ENCODE peak calls at places on chromosomes 12 and 14, in eight cellular contexts. R, E, U, P, Z, S, O and T are unnamed samples.

GRCh38 chr12:43285248-43285647 is 266.8 kb downstream of the ADAMTS20 start:
- DNase-seq in S (no peak), U (no peak), E (no peak), P (peak; percentile 87), Z (no peak), O (peak; percentile 72), R (no peak), T (peak; percentile 98)

GRCh38 chr14:89672636-89673279 is 255.7 kb upstream of the FOXN3 start:
- DNase-seq in O (no peak), R (no peak), P (peak; percentile 3), Z (no peak), U (peak; percentile 22), S (peak; percentile 57), E (no peak), T (no peak)

GRCh38 chr12:64137117-64137516 is 85.0 kb downstream of the KICS2 start:
- DNase-seq in S (no peak), O (no peak), P (peak; percentile 47), Z (no peak), R (no peak), E (no peak), U (no peak), T (peak; percentile 47)

GRCh38 chr12:111942557-111942956 is 70.4 kb downstream of the TMEM116 start:
- DNase-seq in Z (no peak), R (no peak), O (peak; percentile 16), U (peak; percentile 48), P (peak; percentile 94), E (no peak), S (no peak), T (peak; percentile 82)

GRCh38 chr12:106582264-106582591 is 576 bp upstream of the RFX4 start:
- DNase-seq in P (no peak), R (no peak), Z (no peak), S (no peak), U (no peak), E (no peak), O (no peak), T (no peak)

GRCh38 chr14:67370830-67371229 is 10.7 kb downstream of the EIF2S1 start:
- DNase-seq in E (no peak), R (no peak), P (peak; percentile 40), U (no peak), Z (no peak), S (no peak), O (no peak), T (peak; percentile 74)

GRCh38 chr12:79174656-79175055 is 310.1 kb downstream of the SYT1 start:
- DNase-seq in P (peak; percentile 70), S (no peak), E (no peak), Z (no peak), R (peak; percentile 35), U (no peak), O (peak; percentile 9), T (peak; percentile 74)

GRCh38 chr12:92745874-92746553 is 43.2 kb downstream of the PLEKHG7 start:
- DNase-seq in E (no peak), U (peak; percentile 86), S (no peak), O (peak; percentile 70), R (no peak), P (peak; percentile 98), Z (peak; percentile 87), T (peak; percentile 99)

GRCh38 chr14:74333909-74334308 is 14.4 kb upstream of the VRTN start:
- DNase-seq in S (no peak), R (no peak), E (no peak), Z (no peak), O (peak; percentile 42), U (no peak), P (no peak), T (peak; percentile 83)

GRCh38 chr14:104746951-104747481 is 5.9 kb upstream of the SIVA1 start:
- DNase-seq in U (no peak), R (no peak), O (peak; percentile 44), E (peak; percentile 54), P (peak; percentile 31), S (no peak), Z (no peak), T (no peak)

GRCh38 chr14:61203059-61203753 is 77.9 kb downstream of the TMEM30B start:
- DNase-seq in Z (no peak), P (no peak), R (no peak), O (no peak), S (no peak), U (no peak), E (no peak), T (no peak)

GRCh38 chr14:105855246-105855892 is 329.0 kb downstream of the TMEM121 start:
- DNase-seq in U (no peak), E (peak; percentile 60), P (no peak), R (no peak), Z (no peak), S (peak; percentile 7), O (no peak), T (no peak)

GRCh38 chr14:68790656-68791077 is 2.2 kb downstream of the ZFP36L1 start:
- DNase-seq in P (peak; percentile 49), S (no peak), E (no peak), Z (no peak), O (no peak), R (no peak), U (peak; percentile 31), T (no peak)

GRCh38 chr12:29591140-29592020 is 93.9 kb upstream of the OVCH1 start:
- DNase-seq in S (no peak), P (no peak), Z (peak; percentile 20), E (no peak), O (no peak), R (peak; percentile 28), U (no peak), T (peak; percentile 69)

GRCh38 chr14:64856528-64857445 is 22.9 kb downstream of the SPTB start:
- DNase-seq in Z (no peak), S (no peak), P (no peak), E (no peak), R (no peak), U (no peak), O (no peak), T (no peak)

GRCh38 chr14:52706286-52706685 is 714 bp upstream of the PSMC6 start:
- DNase-seq in E (no peak), S (no peak), O (no peak), Z (no peak), P (peak; percentile 56), U (no peak), R (peak; percentile 38), T (peak; percentile 14)

GRCh38 chr14:104867371-104868059 is 2.4 kb downstream of the CEP170B start:
- DNase-seq in R (no peak), O (no peak), P (no peak), U (no peak), S (no peak), E (peak; percentile 63), Z (no peak), T (no peak)

GRCh38 chr12:31644536-31644935 is 15.0 kb upstream of the ETFBKMT start:
- DNase-seq in R (no peak), S (no peak), Z (no peak), P (no peak), U (no peak), O (no peak), E (no peak), T (no peak)

GRCh38 chr12:30694971-30695326 is 720 bp downstream of the IPO8 start:
- DNase-seq in S (peak; percentile 50), E (peak; percentile 76), R (peak; percentile 29), O (no peak), Z (peak; percentile 29), U (peak; percentile 70), P (peak; percentile 47), T (peak; percentile 36)

GRCh38 chr14:67335781-67336180 is 23.8 kb downstream of the ATP6V1D start:
- DNase-seq in R (peak; percentile 42), P (peak; percentile 60), Z (no peak), O (no peak), U (no peak), E (no peak), S (peak; percentile 47), T (peak; percentile 41)

GRCh38 chr12:55942055-55942454 is 11.1 kb downstream of the DGKA start:
- DNase-seq in R (no peak), P (no peak), U (no peak), Z (no peak), S (no peak), O (no peak), E (no peak), T (no peak)

GRCh38 chr14:20428802-20429201 is 7.2 kb downstream of the KLHL33 start:
- DNase-seq in O (no peak), P (peak; percentile 25), Z (no peak), E (peak; percentile 41), U (no peak), R (no peak), S (peak; percentile 21), T (no peak)

GRCh38 chr12:4031703-4032291 is 158.6 kb upstream of the PARP11 start:
- DNase-seq in O (no peak), U (peak; percentile 50), P (peak; percentile 28), Z (peak; percentile 36), E (peak; percentile 79), S (no peak), R (no peak), T (peak; percentile 79)

GRCh38 chr12:95300286-95300685 is 82.7 kb downstream of the VEZT start:
- DNase-seq in O (no peak), U (no peak), Z (no peak), E (no peak), R (no peak), S (no peak), P (no peak), T (no peak)

GRCh38 chr12:58503731-58504520 is 416.4 kb downstream of the LRIG3 start:
- DNase-seq in P (no peak), E (no peak), O (no peak), S (no peak), Z (no peak), U (no peak), R (no peak), T (peak; percentile 80)

GRCh38 chr12:38385492-38385864 is 68.9 kb downstream of the ALG10B start:
- DNase-seq in U (no peak), O (no peak), E (no peak), S (no peak), R (no peak), Z (no peak), P (peak; percentile 49), T (no peak)

GRCh38 chr14:90587918-90588317 is 191.1 kb downstream of the CALM1 start:
- DNase-seq in O (no peak), Z (peak; percentile 72), E (no peak), P (no peak), S (no peak), R (no peak), U (no peak), T (no peak)

GRCh38 chr12:49093746-49094103 is 876 bp downstream of the DHH start:
- DNase-seq in E (no peak), O (no peak), P (no peak), Z (no peak), U (peak; percentile 48), S (no peak), R (no peak), T (no peak)
- H3K4me3 ChIP-seq in E (no peak overlapping the region), O (no peak overlapping the region), P (peak overlapping the region; percentile 54), Z (peak overlapping the region; percentile 52), U (no peak overlapping the region), S (peak overlapping the region; percentile 35), R (no peak overlapping the region), T (no peak overlapping the region)

GRCh38 chr12:18361431-18361830 is 100.1 kb downstream of the PIK3C2G start:
- DNase-seq in U (no peak), Z (no peak), O (no peak), S (no peak), R (no peak), P (no peak), E (no peak), T (no peak)
- TF ChIP-seq CTCF in U (no peak), Z (no peak), O (no peak), S (no peak), R (no peak), P (no peak), E (no peak), T (peak; percentile 5)

GRCh38 chr14:36519431-36520321 is at the start of gene NKX2-1:
- DNase-seq in P (no peak), Z (no peak), U (no peak), E (no peak), R (no peak), O (no peak), S (no peak), T (no peak)
- H3K4me3 ChIP-seq in P (no peak within 1 kb of the TSS), Z (peak within 1 kb of the TSS; percentile 53), U (no peak within 1 kb of the TSS), E (no peak within 1 kb of the TSS), R (no peak within 1 kb of the TSS), O (no peak within 1 kb of the TSS), S (no peak within 1 kb of the TSS), T (no peak within 1 kb of the TSS)

GRCh38 chr12:17489452-17489851 is 600.5 kb downstream of the RERGL start:
- DNase-seq in E (no peak), U (no peak), P (no peak), S (no peak), R (no peak), O (no peak), Z (no peak), T (no peak)
- TF ChIP-seq CTCF in E (no peak), U (no peak), P (peak; percentile 32), S (no peak), R (no peak), O (no peak), Z (no peak), T (no peak)